ENCODE peak calls at places on chromosomes 2 and 18, in seven cellular contexts. L, D, O, K, T, U and P are unnamed samples.

GRCh38 chr2:69437751-69438154 is 518 bp upstream of the NFU1 start:
- DNase-seq in D (no peak), L (no peak), U (no peak), K (peak; percentile 53), O (no peak), T (peak; percentile 60), P (peak; percentile 34)

GRCh38 chr2:72583376-72583775 is 242.5 kb downstream of the EXOC6B start:
- DNase-seq in K (no peak), D (no peak), T (no peak), O (peak; percentile 4), L (no peak), U (no peak), P (no peak)

GRCh38 chr18:5461056-5461455 is 82.7 kb downstream of the EPB41L3 start:
- DNase-seq in L (no peak), O (peak; percentile 6), T (no peak), U (no peak), K (no peak), D (no peak), P (no peak)

GRCh38 chr18:57543560-57543959 is 42.9 kb downstream of the FECH start:
- DNase-seq in T (no peak), K (no peak), O (no peak), L (no peak), U (no peak), D (no peak), P (no peak)

GRCh38 chr2:59021786-59022185 is 780.7 kb upstream of the FANCL start:
- DNase-seq in U (no peak), T (no peak), K (no peak), L (no peak), O (no peak), D (no peak), P (no peak)

GRCh38 chr2:58870704-58871103 is 629.6 kb upstream of the FANCL start:
- DNase-seq in O (no peak), D (no peak), L (no peak), T (no peak), U (no peak), K (no peak), P (peak; percentile 20)

GRCh38 chr18:75214766-75215515 is 4.3 kb downstream of the TSHZ1 start:
- DNase-seq in O (no peak), T (no peak), U (no peak), K (no peak), D (no peak), L (no peak), P (no peak)

GRCh38 chr2:105180491-105180972 is 61.0 kb upstream of the GPR45 start:
- DNase-seq in U (no peak), D (no peak), L (no peak), K (no peak), O (no peak), T (no peak), P (no peak)

GRCh38 chr18:6951336-6952090 is 166.1 kb downstream of the LAMA1 start:
- DNase-seq in K (no peak), U (no peak), O (no peak), D (no peak), L (no peak), T (no peak), P (no peak)

GRCh38 chr2:74844752-74845151 is 10.8 kb downstream of the HK2 start:
- DNase-seq in K (no peak), D (no peak), L (no peak), U (no peak), T (no peak), O (no peak), P (no peak)

GRCh38 chr2:33042819-33043218 is 96.1 kb downstream of the LTBP1 start:
- DNase-seq in L (no peak), D (no peak), T (no peak), O (no peak), U (no peak), K (no peak), P (no peak)

GRCh38 chr2:42897386-42897785 is 105.0 kb upstream of the HAAO start:
- DNase-seq in T (no peak), K (no peak), U (no peak), D (no peak), L (no peak), O (no peak), P (no peak)

GRCh38 chr18:3857544-3857943 is 407.6 kb downstream of the TGIF1 start:
- DNase-seq in D (no peak), O (peak; percentile 16), K (no peak), T (no peak), U (no peak), L (no peak), P (peak; percentile 36)

GRCh38 chr2:123695449-123695848 is 329.6 kb upstream of the CNTNAP5 start:
- DNase-seq in O (no peak), U (no peak), K (no peak), T (no peak), D (no peak), L (no peak), P (peak; percentile 25)

GRCh38 chr2:101265893-101266499 is 13.3 kb downstream of the CNOT11 start:
- DNase-seq in T (no peak), D (peak; percentile 67), U (no peak), O (no peak), K (no peak), L (peak; percentile 52), P (peak; percentile 74)

GRCh38 chr2:109647636-109648035 is 33.5 kb downstream of the SOWAHC start:
- DNase-seq in D (no peak), T (no peak), K (peak; percentile 60), U (no peak), O (peak; percentile 71), L (no peak), P (no peak)

GRCh38 chr2:237450108-237450507 is 36.1 kb upstream of the COL6A3 start:
- DNase-seq in O (no peak), U (no peak), K (no peak), T (no peak), L (no peak), D (no peak), P (no peak)

GRCh38 chr2:237453671-237454070 is 33.4 kb upstream of the MLPH start:
- DNase-seq in D (no peak), O (no peak), K (no peak), L (no peak), T (no peak), U (no peak), P (no peak)

GRCh38 chr2:237452846-237453245 is 34.2 kb upstream of the MLPH start:
- DNase-seq in O (no peak), T (no peak), D (no peak), K (no peak), L (no peak), U (no peak), P (peak; percentile 37)

GRCh38 chr2:237450583-237450982 is 36.5 kb upstream of the MLPH start:
- DNase-seq in K (no peak), D (no peak), L (no peak), U (no peak), T (no peak), O (no peak), P (no peak)

GRCh38 chr2:237451582-237452469 is 35.2 kb upstream of the MLPH start:
- DNase-seq in U (no peak), L (no peak), O (no peak), T (no peak), D (no peak), K (no peak), P (no peak)
- TF ChIP-seq CTCF in U (no peak), L (no peak), O (peak; percentile 46), T (peak; percentile 6), D (no peak), K (no peak), P (no peak)

GRCh38 chr2:130370490-130370889 is 14.6 kb downstream of the PTPN18 start:
- DNase-seq in O (no peak), U (peak; percentile 32), D (no peak), L (no peak), K (no peak), T (no peak), P (no peak)

GRCh38 chr2:130366720-130367119 is 10.9 kb downstream of the PTPN18 start:
- DNase-seq in T (no peak), D (no peak), U (no peak), O (no peak), K (no peak), L (no peak), P (no peak)

GRCh38 chr2:130365963-130366362 is 10.1 kb downstream of the PTPN18 start:
- DNase-seq in D (no peak), K (no peak), L (no peak), O (no peak), U (no peak), T (no peak), P (no peak)

GRCh38 chr2:130369589-130370341 is 13.9 kb downstream of the PTPN18 start:
- DNase-seq in L (no peak), O (no peak), K (no peak), T (no peak), U (no peak), D (no peak), P (no peak)

GRCh38 chr2:130368786-130369185 is 12.9 kb downstream of the PTPN18 start:
- DNase-seq in L (no peak), D (no peak), U (no peak), O (no peak), K (no peak), T (no peak), P (no peak)
- H3K4me3 ChIP-seq in L (no peak overlapping the region), D (no peak overlapping the region), U (no peak overlapping the region), O (no peak overlapping the region), K (no peak overlapping the region), T (no peak overlapping the region), P (no peak overlapping the region)

DNA sequence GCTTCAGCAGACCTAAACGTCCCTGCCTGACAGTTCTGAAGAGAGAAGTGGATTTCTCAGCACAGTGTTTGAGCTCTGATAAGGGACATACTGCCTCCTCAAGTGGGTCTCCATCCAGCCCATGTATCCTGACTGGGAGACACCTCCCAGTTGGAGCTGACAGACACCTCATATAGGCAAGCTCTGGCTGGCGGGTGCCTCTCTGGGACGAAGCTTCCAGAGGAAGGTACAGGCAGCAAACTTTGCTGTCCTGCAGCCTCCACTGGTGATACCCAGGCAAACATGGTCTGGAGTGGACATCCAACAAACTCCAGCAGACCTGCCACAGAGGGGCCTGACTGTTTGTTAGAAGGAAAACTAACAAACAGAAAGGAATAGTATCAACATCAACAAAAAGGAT is 728.4 kb downstream of the MBD2 start:
- DNase-seq in K (no peak), L (no peak), U (no peak), O (no peak), D (no peak), T (no peak), P (no peak)
- TF ChIP-seq CTCF in K (no peak), L (no peak), U (no peak), O (no peak), D (no peak), T (no peak), P (no peak)

DNA sequence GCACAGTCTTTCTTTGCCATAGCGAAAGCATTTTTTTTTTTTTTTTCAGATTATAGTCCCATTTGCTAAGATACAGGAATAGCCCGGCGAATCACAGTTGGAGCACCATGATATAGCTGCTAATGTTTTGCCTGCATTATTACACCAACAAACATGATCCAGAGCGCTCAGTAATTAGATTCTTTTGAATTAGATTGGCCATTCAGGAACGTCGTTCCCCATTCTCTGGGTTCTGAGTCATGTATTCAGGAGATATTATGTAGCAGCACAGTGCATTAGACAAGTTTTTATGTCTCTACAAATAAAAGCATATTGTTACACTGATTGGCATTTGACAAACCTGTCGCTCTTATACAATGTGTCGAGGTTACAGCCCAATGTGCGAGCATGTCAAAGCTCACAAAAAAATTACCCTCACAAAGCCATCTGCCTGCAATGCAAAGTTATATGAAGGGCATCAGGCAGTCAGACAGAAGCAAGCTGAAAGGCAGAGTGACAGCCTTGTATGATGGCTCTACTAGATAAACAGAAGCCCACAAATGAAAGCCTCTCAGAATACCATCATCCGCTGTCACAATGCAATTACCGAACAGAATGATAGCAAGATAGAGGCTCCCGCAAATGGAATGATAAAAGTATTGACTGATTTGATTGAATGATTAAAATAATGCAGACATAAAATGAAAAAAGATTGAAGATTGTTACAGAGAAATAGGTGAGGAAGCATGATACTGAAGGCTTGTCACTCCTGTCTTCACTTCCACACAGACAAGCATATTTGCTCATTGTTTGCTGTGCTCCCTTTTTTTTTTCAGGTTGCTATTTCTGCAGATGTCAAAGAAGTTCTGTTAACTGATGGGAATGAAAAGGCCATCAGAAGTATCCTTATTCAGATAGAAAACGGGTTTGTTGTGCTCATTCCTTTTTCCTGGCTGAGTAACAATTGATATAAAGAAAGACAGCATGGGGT is 234.6 kb upstream of the SIX3 start:
- DNase-seq in T (no peak), L (no peak), K (peak; percentile 5), O (peak; percentile 18), D (no peak), U (no peak), P (no peak)
- H3K4me3 ChIP-seq in T (no peak overlapping the region), L (no peak overlapping the region), K (peak overlapping the region; percentile 27), O (no peak overlapping the region), D (no peak overlapping the region), U (no peak overlapping the region), P (no peak overlapping the region)